ENCODE peak calls at places on chromosomes 1 and 21, in five cellular contexts. T is stimulated activated CD8-positive, alpha-beta memory T cell treated with anti-CD3 and anti-CD28 coated beads, Interleukin-7, amount 100 ng/mL, for 24 hours; L is GM12891; G is stimulated activated CD4-positive, alpha-beta T cell treated with anti-CD3 and anti-CD28 coated beads, TNF-alpha, amount 100 ng/mL, for 24 hours; Y is stomach. W is an unnamed sample.

GRCh38 chr1:10814954-10815862 is 18.8 kb upstream of the CASZ1 start:
- DNase-seq in G (no peak), L (no peak), T (no peak), Y (peak; percentile 76), W (no peak)

GRCh38 chr1:220884981-220885918 is 6.0 kb downstream of the HLX start:
- DNase-seq in L (no peak), Y (no peak), T (no peak), G (no peak), W (no peak)

GRCh38 chr1:202471246-202471645 is 122.7 kb downstream of the PPP1R12B start:
- DNase-seq in Y (no peak), G (no peak), T (no peak), L (no peak), W (no peak)

GRCh38 chr1:208219098-208219658 is 25.0 kb downstream of the PLXNA2 start:
- DNase-seq in G (no peak), Y (no peak), L (no peak), T (no peak), W (no peak)

GRCh38 chr1:155562581-155563376 is at the start of gene ASH1L:
- DNase-seq in Y (peak; percentile 94), L (peak; percentile 79), G (peak; percentile 92), T (peak; percentile 92), W (peak; percentile 96)

GRCh38 chr21:37087188-37087587 is 14.1 kb downstream of the TTC3 start:
- DNase-seq in Y (no peak), G (no peak), T (no peak), L (no peak), W (peak; percentile 10)

GRCh38 chr1:53162621-53163020 is 20.2 kb upstream of the SLC1A7 start:
- DNase-seq in T (no peak), Y (no peak), L (no peak), G (no peak), W (no peak)

GRCh38 chr1:244970236-244970652 is 105.9 kb upstream of the HNRNPU start:
- DNase-seq in G (peak; percentile 68), Y (peak; percentile 71), L (no peak), T (peak; percentile 40), W (no peak)

GRCh38 chr1:184791199-184791935 is 36.7 kb upstream of the EDEM3 start:
- DNase-seq in G (no peak), L (no peak), T (no peak), Y (no peak), W (no peak)

GRCh38 chr1:212613440-212614335 is 5.1 kb downstream of the ATF3 start:
- DNase-seq in Y (no peak), L (no peak), G (no peak), T (no peak), W (no peak)

GRCh38 chr1:235642943-235643371 is 6.6 kb downstream of the GNG4 start:
- DNase-seq in T (no peak), G (no peak), Y (no peak), L (no peak), W (peak; percentile 27)

GRCh38 chr1:241269116-241269515 is 87.9 kb downstream of the RGS7 start:
- DNase-seq in G (no peak), Y (no peak), T (no peak), L (no peak), W (no peak)

GRCh38 chr1:21311016-21311415 is 20.8 kb upstream of the ECE1 start:
- DNase-seq in G (no peak), L (no peak), T (no peak), Y (no peak), W (peak; percentile 55)

GRCh38 chr1:167697667-167698141 is 24.1 kb upstream of the MPZL1 start:
- DNase-seq in T (no peak), Y (peak; percentile 90), L (no peak), G (no peak), W (no peak)

GRCh38 chr1:80973101-80973500 is 827.6 kb upstream of the ADGRL2 start:
- DNase-seq in Y (no peak), G (no peak), L (no peak), T (no peak), W (no peak)

GRCh38 chr1:205542367-205542766 is 37.9 kb downstream of the CDK18 start:
- DNase-seq in L (no peak), G (no peak), T (no peak), Y (peak; percentile 25), W (no peak)

GRCh38 chr1:163170975-163171676 is 31.6 kb downstream of the RGS5 start:
- DNase-seq in G (no peak), L (no peak), Y (no peak), T (no peak), W (peak; percentile 4)

GRCh38 chr1:213122514-213122929 is 71.5 kb downstream of the RPS6KC1 start:
- DNase-seq in L (no peak), G (no peak), T (no peak), Y (no peak), W (peak; percentile 20)

GRCh38 chr1:32775640-32776337 is 41.4 kb downstream of the YARS1 start:
- DNase-seq in L (no peak), Y (no peak), G (no peak), T (no peak), W (no peak)

GRCh38 chr1:2583871-2584341 is 2.7 kb upstream of the PRXL2B start:
- DNase-seq in L (no peak), G (no peak), Y (no peak), T (no peak), W (peak; percentile 57)